ENCODE peak calls at places on chromosome 1, in seven cellular contexts. G is endodermal cell; W is CD4-positive, CD25-positive, alpha-beta regulatory T cell; F is epithelial cell of esophagus; O is OCI-LY7; B is uterus; U is SJSA1. I is an unnamed sample.

GRCh38 chr1:180234369-180235076 is 4.5 kb downstream of the LHX4 start:
- DNase-seq in B (no peak), W (no peak), O (no peak), U (no peak), G (peak; percentile 86), F (no peak), I (no peak)

GRCh38 chr1:166164995-166165660 is 1.7 kb downstream of the FAM78B start:
- DNase-seq in W (no peak), G (peak; percentile 92), F (peak; percentile 54), O (peak; percentile 3), U (peak; percentile 32), B (peak; percentile 44), I (no peak)

GRCh38 chr1:115062542-115063004 is 26.7 kb downstream of the TSPAN2 start:
- DNase-seq in B (no peak), W (peak; percentile 86), G (no peak), O (no peak), U (peak; percentile 97), F (peak; percentile 70), I (peak; percentile 98)

GRCh38 chr1:40301541-40302299 is 15.4 kb downstream of the COL9A2 start:
- DNase-seq in B (no peak), U (no peak), F (no peak), G (no peak), O (no peak), W (no peak), I (no peak)

GRCh38 chr1:115463347-115463746 is 125.3 kb upstream of the NGF start:
- DNase-seq in G (no peak), O (peak; percentile 14), B (no peak), W (no peak), F (peak; percentile 42), U (no peak), I (no peak)

GRCh38 chr1:52914463-52914862 is 7.1 kb downstream of the ECHDC2 start:
- DNase-seq in G (no peak), W (no peak), B (no peak), O (no peak), F (no peak), U (no peak), I (no peak)

GRCh38 chr1:25467193-25467592 is 36.5 kb downstream of the MACO1 start:
- DNase-seq in U (no peak), F (no peak), W (no peak), G (no peak), O (no peak), B (no peak), I (no peak)

GRCh38 chr1:166972193-166972592 is 3.1 kb downstream of the ILDR2 start:
- DNase-seq in O (no peak), F (no peak), G (no peak), U (no peak), B (no peak), W (no peak), I (no peak)

GRCh38 chr1:60283690-60284089 is 210.1 kb upstream of the C1orf87 start:
- DNase-seq in F (peak; percentile 7), W (no peak), B (no peak), U (no peak), O (no peak), G (no peak), I (no peak)

GRCh38 chr1:39539252-39539790 is 37.3 kb downstream of the PABPC4 start:
- DNase-seq in G (peak; percentile 87), O (peak; percentile 73), B (peak; percentile 71), U (peak; percentile 57), F (peak; percentile 72), W (no peak), I (no peak)

GRCh38 chr1:86546787-86547221 is at the start of gene CLCA4:
- DNase-seq in G (no peak), W (no peak), F (peak; percentile 90), B (no peak), U (no peak), O (no peak), I (no peak)

GRCh38 chr1:6554907-6555778 is at the start of gene TAS1R1:
- DNase-seq in O (no peak), B (peak; percentile 41), W (no peak), G (peak; percentile 50), U (no peak), F (no peak), I (no peak)

GRCh38 chr1:14653461-14653960 is 55.0 kb downstream of the KAZN start:
- DNase-seq in F (no peak), O (no peak), W (no peak), B (no peak), G (no peak), U (peak; percentile 41), I (no peak)

GRCh38 chr1:10788592-10789006 is 7.8 kb downstream of the CASZ1 start:
- DNase-seq in B (no peak), F (no peak), G (peak; percentile 81), W (no peak), U (peak; percentile 16), O (no peak), I (no peak)

GRCh38 chr1:65174585-65174984 is 26.6 kb downstream of the AK4 start:
- DNase-seq in B (peak; percentile 47), F (peak; percentile 94), O (no peak), U (no peak), W (no peak), G (no peak), I (peak; percentile 38)

GRCh38 chr1:112605633-112606327 is 13.2 kb downstream of the ST7L start:
- DNase-seq in W (no peak), O (no peak), F (peak; percentile 87), G (no peak), U (peak; percentile 31), B (no peak), I (no peak)

GRCh38 chr1:64934115-64934880 is 32.1 kb downstream of the JAK1 start:
- DNase-seq in B (peak; percentile 34), O (no peak), G (no peak), F (peak; percentile 79), W (no peak), U (peak; percentile 65), I (no peak)

GRCh38 chr1:47893412-47893811 is 103.8 kb downstream of the TRABD2B start:
- DNase-seq in U (no peak), G (no peak), W (no peak), B (no peak), F (no peak), O (no peak), I (no peak)

GRCh38 chr1:54084794-54085193 is 31.4 kb downstream of the TCEANC2 start:
- DNase-seq in F (no peak), B (no peak), G (no peak), O (no peak), W (no peak), U (no peak), I (no peak)

GRCh38 chr1:206587904-206588303 is 24.4 kb downstream of the EIF2D start:
- DNase-seq in W (no peak), G (no peak), U (no peak), O (no peak), F (no peak), B (no peak), I (no peak)

GRCh38 chr1:44546403-44547053 is 127.8 kb downstream of the TMEM53 start:
- DNase-seq in O (no peak), G (peak; percentile 76), U (no peak), W (no peak), F (no peak), B (no peak), I (no peak)

GRCh38 chr1:230139306-230139705 is 72.3 kb downstream of the GALNT2 start:
- DNase-seq in G (no peak), W (no peak), F (no peak), U (no peak), O (no peak), B (no peak), I (no peak)

GRCh38 chr1:230141002-230141648 is 74.1 kb downstream of the GALNT2 start:
- DNase-seq in B (no peak), U (no peak), O (no peak), W (no peak), G (no peak), F (no peak), I (no peak)

GRCh38 chr1:230138561-230139239 is 71.7 kb downstream of the GALNT2 start:
- DNase-seq in W (no peak), O (no peak), G (no peak), U (no peak), B (no peak), F (no peak), I (no peak)

GRCh38 chr1:230140221-230141001 is 73.4 kb downstream of the GALNT2 start:
- DNase-seq in W (no peak), B (peak; percentile 31), G (no peak), U (peak; percentile 51), O (no peak), F (no peak), I (no peak)

GRCh38 chr1:230139741-230140140 is 72.7 kb downstream of the GALNT2 start:
- DNase-seq in W (no peak), B (no peak), F (peak; percentile 39), G (no peak), U (no peak), O (no peak), I (no peak)
- H3K4me3 ChIP-seq in W (no peak overlapping the region), B (no peak overlapping the region), F (no peak overlapping the region), G (no peak overlapping the region), U (no peak overlapping the region), O (no peak overlapping the region), I (no peak overlapping the region)

GRCh38 chr1:55170426-55170825 is 44.7 kb downstream of the USP24 start:
- DNase-seq in W (no peak), F (no peak), B (no peak), O (no peak), G (no peak), U (no peak), I (no peak)

GRCh38 chr1:55168353-55168752 is 46.8 kb downstream of the USP24 start:
- DNase-seq in W (no peak), F (no peak), G (peak; percentile 65), U (no peak), B (no peak), O (no peak), I (no peak)

GRCh38 chr1:55172272-55172671 is 42.9 kb downstream of the USP24 start:
- DNase-seq in U (no peak), F (no peak), B (no peak), O (no peak), W (no peak), G (no peak), I (no peak)

GRCh38 chr1:55169126-55169525 is 46.0 kb downstream of the USP24 start:
- DNase-seq in B (no peak), G (no peak), O (no peak), U (no peak), F (no peak), W (no peak), I (no peak)

DNA sequence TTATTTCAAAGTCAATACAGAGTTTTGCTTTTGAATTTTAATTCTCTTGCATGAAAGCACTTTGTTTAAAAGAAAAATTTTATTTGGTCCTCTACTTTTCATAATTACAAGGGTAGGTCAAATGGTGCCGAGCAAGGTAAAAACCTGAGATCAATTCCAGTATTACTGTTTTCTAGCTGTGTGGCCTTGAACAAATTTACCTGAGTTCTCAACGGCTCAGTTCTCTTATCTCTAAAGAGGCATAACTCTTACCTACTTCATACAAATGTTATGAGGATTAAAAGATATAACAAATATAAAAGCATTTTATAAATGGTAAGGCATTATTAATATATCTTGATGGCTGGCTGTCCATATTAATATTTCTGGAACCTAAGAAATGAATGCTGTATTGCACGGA is 42.5 kb downstream of the USP24 start:
- DNase-seq in O (no peak), B (no peak), G (no peak), W (no peak), F (no peak), U (no peak), I (no peak)
- H3K4me3 ChIP-seq in O (no peak overlapping the region), B (no peak overlapping the region), G (no peak overlapping the region), W (no peak overlapping the region), F (no peak overlapping the region), U (no peak overlapping the region), I (no peak overlapping the region)

GRCh38 chr1:233597489-233597901 is 16.4 kb upstream of the KCNK1 start:
- DNase-seq in B (no peak), F (peak; percentile 47), W (no peak), G (no peak), U (no peak), O (no peak), I (no peak)
- H3K4me3 ChIP-seq in B (no peak overlapping the region), F (no peak overlapping the region), W (no peak overlapping the region), G (no peak overlapping the region), U (no peak overlapping the region), O (no peak overlapping the region), I (no peak overlapping the region)

GRCh38 chr1:29239142-29239541 is 2.8 kb downstream of the PTPRU start:
- DNase-seq in O (no peak), F (peak; percentile 89), U (no peak), B (no peak), G (peak; percentile 69), W (no peak), I (no peak)
- H3K4me3 ChIP-seq in O (no peak overlapping the region), F (peak overlapping the region; percentile 67), U (no peak overlapping the region), B (no peak overlapping the region), G (no peak overlapping the region), W (no peak overlapping the region), I (no peak overlapping the region)

I was measured in Jurkat, Clone E6-1.